ENCODE peak calls at places on chromosome 10, in six cellular contexts. N is dorsolateral prefrontal cortex; X is upper lobe of right lung; H is lung; W is CD8-positive, alpha-beta T cell; V is testis. O is an unnamed sample.

GRCh38 chr10:28111712-28112111 is 112.8 kb upstream of the ODAD2 start:
- DNase-seq in W (no peak), H (no peak), V (no peak), N (no peak), X (no peak), O (no peak)

GRCh38 chr10:110833234-110833940 is 38.3 kb upstream of the PDCD4 start:
- DNase-seq in V (no peak), W (no peak), X (no peak), N (no peak), H (no peak), O (no peak)

GRCh38 chr10:1029838-1030237 is 4.2 kb upstream of the IDI2 start:
- DNase-seq in W (no peak), X (no peak), H (no peak), V (no peak), N (no peak), O (no peak)

GRCh38 chr10:125866421-125867029 is 14.6 kb downstream of the DHX32 start:
- DNase-seq in X (no peak), W (no peak), V (no peak), H (no peak), N (no peak), O (peak; percentile 12)

GRCh38 chr10:121310151-121310711 is 288.0 kb downstream of the FGFR2 start:
- DNase-seq in X (no peak), N (peak; percentile 70), W (no peak), V (no peak), H (no peak), O (no peak)

GRCh38 chr10:63866075-63866746 is 345.0 kb downstream of the REEP3 start:
- DNase-seq in V (peak; percentile 61), W (no peak), N (peak; percentile 64), H (peak; percentile 42), X (peak; percentile 64), O (no peak)

GRCh38 chr10:124146491-124146890 is 53.1 kb upstream of the CHST15 start:
- DNase-seq in V (no peak), X (no peak), H (no peak), W (no peak), N (no peak), O (no peak)

GRCh38 chr10:44977287-44978212 is 1.1 kb downstream of the DEPP1 start:
- DNase-seq in H (no peak), X (no peak), W (no peak), V (peak; percentile 46), N (peak; percentile 24), O (no peak)

GRCh38 chr10:107450056-107450455 is 285.6 kb upstream of the SORCS1 start:
- DNase-seq in W (no peak), X (no peak), H (no peak), V (no peak), N (no peak), O (no peak)

GRCh38 chr10:75040576-75040975 is 70.9 kb upstream of the SAMD8 start:
- DNase-seq in W (no peak), X (no peak), V (no peak), N (no peak), H (no peak), O (no peak)

GRCh38 chr10:29623797-29624196 is 11.0 kb downstream of the SVIL start:
- DNase-seq in X (no peak), W (no peak), H (no peak), V (no peak), N (no peak), O (no peak)

GRCh38 chr10:57962839-57963238 is 304.9 kb downstream of the IPMK start:
- DNase-seq in H (no peak), X (no peak), N (no peak), W (no peak), V (no peak), O (no peak)

GRCh38 chr10:99782447-99783286 is at the start of gene ABCC2:
- DNase-seq in V (no peak), H (no peak), N (no peak), W (no peak), X (no peak), O (no peak)

GRCh38 chr10:71337219-71337625 is 18.2 kb downstream of the SLC29A3 start:
- DNase-seq in W (no peak), H (no peak), N (no peak), V (no peak), X (no peak), O (no peak)

GRCh38 chr10:33180390-33180789 is 154.1 kb downstream of the NRP1 start:
- DNase-seq in H (no peak), X (no peak), V (no peak), N (no peak), W (no peak), O (no peak)

GRCh38 chr10:75121322-75121721 is 9.9 kb downstream of the SAMD8 start:
- DNase-seq in N (no peak), W (no peak), X (no peak), H (no peak), V (no peak), O (no peak)

GRCh38 chr10:58291538-58292174 is 22.7 kb downstream of the CISD1 start:
- DNase-seq in W (no peak), X (no peak), H (no peak), V (peak; percentile 21), N (peak; percentile 6), O (no peak)

GRCh38 chr10:71314694-71315225 is 4.3 kb upstream of the SLC29A3 start:
- DNase-seq in X (no peak), V (no peak), W (no peak), H (no peak), N (no peak), O (no peak)

DNA sequence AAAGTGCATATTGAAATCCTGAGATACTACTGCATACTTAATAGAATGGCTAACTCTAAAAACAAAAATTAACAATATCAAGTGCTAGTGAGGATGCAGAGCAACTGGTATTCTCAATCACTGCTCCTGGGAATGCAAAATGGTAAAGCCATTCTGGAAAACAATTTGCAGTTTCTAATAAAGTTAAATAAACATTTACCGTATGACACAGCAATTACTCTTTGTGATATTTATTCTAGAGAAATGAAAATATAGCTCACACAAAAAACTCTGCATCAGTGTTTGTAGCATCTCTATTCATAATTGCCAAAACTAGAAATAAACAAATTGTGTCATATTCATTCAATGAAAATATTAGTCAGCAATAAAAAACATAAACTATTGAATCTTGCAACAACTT is 255.0 kb upstream of the DKK1 start:
- DNase-seq in X (no peak), V (no peak), H (no peak), W (no peak), N (no peak), O (no peak)
- H3K27ac ChIP-seq in X (no peak overlapping the region), V (no peak overlapping the region), H (no peak overlapping the region), W (no peak overlapping the region), N (no peak overlapping the region), O (no peak overlapping the region)

DNA sequence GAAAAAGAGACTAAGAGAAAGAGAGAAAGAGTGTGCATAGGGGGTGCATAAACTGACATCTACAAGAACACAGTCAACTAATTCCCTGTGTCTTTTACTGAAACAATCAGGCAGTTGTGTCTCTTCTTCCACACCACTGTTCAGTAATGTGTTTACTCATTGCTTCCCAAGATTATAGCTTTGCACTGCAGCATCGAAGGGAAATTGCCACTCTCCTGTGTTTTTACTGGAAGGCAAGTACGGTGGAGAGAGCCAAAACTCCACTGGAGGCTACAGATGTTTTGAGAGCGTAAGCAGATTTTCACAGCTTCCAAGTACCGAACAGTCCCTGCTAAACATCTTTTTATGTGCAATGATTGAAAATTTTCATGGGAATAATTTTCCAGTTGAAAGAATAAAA is 510.5 kb upstream of the AKR1E2 start:
- DNase-seq in X (no peak), H (no peak), V (peak; percentile 68), W (no peak), N (no peak), O (no peak)
- H3K27ac ChIP-seq in X (no peak overlapping the region), H (peak overlapping the region; percentile 45), V (peak overlapping the region; percentile 9), W (no peak overlapping the region), N (no peak overlapping the region), O (no peak overlapping the region)

DNA sequence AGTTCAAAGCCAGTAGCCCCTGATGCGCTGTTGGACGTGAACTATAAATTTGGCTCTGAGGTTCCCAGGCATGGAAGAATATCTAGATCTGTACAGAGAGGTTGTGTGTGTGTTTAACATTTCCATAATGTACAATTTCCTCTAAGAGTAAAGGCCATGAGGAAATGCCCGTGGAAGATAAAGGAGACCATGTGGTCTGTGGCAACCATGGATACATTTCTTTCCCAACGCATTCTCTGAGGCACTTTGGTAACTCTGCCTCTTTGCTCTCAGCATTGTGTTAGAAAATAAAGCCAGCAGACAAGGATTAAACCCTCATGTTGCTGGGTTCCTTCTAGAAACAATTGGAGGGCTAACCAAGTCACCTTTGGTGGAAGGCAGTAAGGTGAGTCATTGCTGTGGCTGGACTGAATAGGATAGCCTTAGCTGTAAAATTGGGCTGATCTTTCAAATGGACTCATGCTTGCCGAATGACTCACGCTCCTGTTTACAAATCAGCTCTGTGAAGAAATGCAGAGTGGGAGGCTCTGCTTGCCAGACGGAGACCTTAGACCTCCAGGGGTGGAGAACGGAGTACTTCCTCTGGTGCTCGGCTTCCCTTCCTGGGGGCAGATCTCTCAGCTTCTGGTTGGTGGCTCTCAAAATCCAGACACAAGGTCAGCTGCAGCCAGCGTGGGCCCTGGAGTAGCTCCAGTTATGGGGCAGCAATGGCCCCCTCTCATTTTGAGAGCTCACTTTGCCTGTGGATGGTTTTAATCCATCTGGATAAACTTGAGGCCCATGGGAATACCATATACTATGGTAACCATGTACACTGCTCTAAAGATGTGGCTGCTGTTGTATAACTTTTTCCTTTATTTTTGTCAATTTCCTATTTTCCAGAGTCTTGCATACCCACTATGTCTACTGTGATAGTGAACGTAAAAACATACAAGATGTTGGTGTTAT is 137.3 kb downstream of the TCF7L2 start:
- DNase-seq in X (peak; percentile 77), N (no peak), V (no peak), H (peak; percentile 67), W (no peak), O (peak; percentile 79)
- H3K27ac ChIP-seq in X (peak overlapping the region; percentile 38), N (no peak overlapping the region), V (no peak overlapping the region), H (peak overlapping the region; percentile 26), W (no peak overlapping the region), O (peak overlapping the region; percentile 78)

DNA sequence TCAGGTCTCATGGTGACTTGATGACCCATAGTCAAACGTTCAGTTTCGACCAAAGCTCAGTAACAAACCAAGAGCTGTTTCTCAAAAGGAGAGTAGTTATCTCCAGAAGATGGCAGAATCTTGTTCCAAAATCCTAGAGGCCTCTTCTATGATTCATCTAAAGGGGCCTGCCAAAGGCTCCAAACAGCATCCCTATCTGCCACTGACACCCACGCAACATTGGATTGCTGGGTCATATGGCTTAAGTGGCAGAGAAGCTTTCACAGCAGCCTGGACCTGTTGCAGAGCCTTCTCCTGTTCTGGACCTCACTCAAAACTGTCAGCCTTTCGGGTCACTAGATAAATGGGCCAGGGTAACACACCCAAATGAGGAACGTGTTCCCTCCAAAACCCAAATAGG is 54.0 kb upstream of the LRRC18 start:
- DNase-seq in X (no peak), N (no peak), H (no peak), V (no peak), W (no peak), O (no peak)
- H3K27ac ChIP-seq in X (no peak overlapping the region), N (no peak overlapping the region), H (no peak overlapping the region), V (no peak overlapping the region), W (no peak overlapping the region), O (no peak overlapping the region)

O was measured in epithelial cell of prostate.